ENCODE peak calls at places on chromosomes 13 and 19, in six cellular contexts. E, R, O, B, A and D are unnamed samples.
A peak's percentile ranks its signal among the peaks of the same experiment; 100 is the strongest.

GRCh38 chr13:51134763-51135365 is 23.8 kb upstream of the C13orf42 start:
- DNase-seq in B (no peak), O (no peak), E (no peak), R (no peak), A (no peak), D (no peak)

GRCh38 chr19:55069137-55069858 is 6.3 kb upstream of the RDH13 start:
- DNase-seq in A (no peak), E (no peak), B (no peak), O (no peak), R (peak; percentile 81), D (no peak)

GRCh38 chr19:28168557-28168956 is 1044.4 kb downstream of the UQCRFS1 start:
- DNase-seq in B (no peak), A (no peak), E (no peak), R (no peak), O (no peak), D (no peak)

GRCh38 chr19:43464089-43464775 is 1.2 kb downstream of the LYPD3 start:
- DNase-seq in B (no peak), R (no peak), E (peak; percentile 47), O (peak; percentile 71), A (peak; percentile 61), D (no peak)

GRCh38 chr13:28494537-28494860 is 429 bp downstream of the FLT1 start:
- DNase-seq in O (peak; percentile 4), R (no peak), B (no peak), A (peak; percentile 16), E (no peak), D (no peak)

GRCh38 chr13:22357132-22357531 is 686.3 kb downstream of the FGF9 start:
- DNase-seq in O (no peak), E (no peak), R (peak; percentile 1), B (no peak), A (no peak), D (no peak)

GRCh38 chr19:984165-984967 is at the start of gene WDR18:
- DNase-seq in R (peak; percentile 61), B (peak; percentile 94), E (peak; percentile 97), O (peak; percentile 90), A (peak; percentile 89), D (no peak)

GRCh38 chr19:10760268-10760944 is 42.5 kb downstream of the DNM2 start:
- DNase-seq in A (no peak), R (no peak), O (peak; percentile 19), E (no peak), B (peak; percentile 53), D (no peak)

GRCh38 chr13:79373916-79374315 is 32.1 kb downstream of the RBM26 start:
- DNase-seq in A (no peak), B (no peak), O (no peak), E (no peak), R (no peak), D (no peak)

GRCh38 chr13:66994498-66995365 is 235.4 kb downstream of the PCDH9 start:
- DNase-seq in A (no peak), B (no peak), E (peak; percentile 53), R (no peak), O (no peak), D (no peak)

GRCh38 chr13:85798999-85799646 is at the start of gene SLITRK6:
- DNase-seq in O (no peak), B (no peak), R (peak; percentile 98), E (peak; percentile 78), A (no peak), D (peak; percentile 66)

GRCh38 chr19:17863520-17864182 is 3.9 kb downstream of the RPL18A start:
- DNase-seq in O (no peak), B (no peak), E (no peak), A (no peak), R (no peak), D (peak; percentile 75)

GRCh38 chr19:58021541-58022282 is 12.1 kb upstream of the ZSCAN1 start:
- DNase-seq in A (peak; percentile 29), B (peak; percentile 60), E (peak; percentile 48), O (no peak), R (peak; percentile 29), D (no peak)

GRCh38 chr19:45175663-45176345 is 2.2 kb downstream of the TRAPPC6A start:
- DNase-seq in B (no peak), A (no peak), O (no peak), R (peak; percentile 67), E (no peak), D (no peak)

GRCh38 chr19:19758164-19758563 is 25.3 kb upstream of the ZNF14 start:
- DNase-seq in R (no peak), E (no peak), B (no peak), O (no peak), A (no peak), D (no peak)

GRCh38 chr13:85241045-85241444 is 558.2 kb downstream of the SLITRK6 start:
- DNase-seq in B (no peak), R (peak; percentile 87), O (no peak), A (no peak), E (no peak), D (peak; percentile 11)

GRCh38 chr13:90362718-90363117 is 984.8 kb upstream of the MIR17HG start:
- DNase-seq in R (no peak), B (no peak), E (no peak), A (no peak), O (no peak), D (no peak)

GRCh38 chr19:35513975-35514809 is 743 bp upstream of the DMKN start:
- DNase-seq in B (no peak), R (peak; percentile 19), A (no peak), E (no peak), O (no peak), D (no peak)

GRCh38 chr19:19354007-19354406 is 33.4 kb downstream of the MAU2 start:
- DNase-seq in E (no peak), R (no peak), B (no peak), O (no peak), A (no peak), D (no peak)

GRCh38 chr13:71621152-71622124 is 245.6 kb downstream of the DACH1 start:
- DNase-seq in A (no peak), R (no peak), B (no peak), O (no peak), E (no peak), D (no peak)

GRCh38 chr13:66665991-66666390 is 564.1 kb downstream of the PCDH9 start:
- DNase-seq in R (peak; percentile 49), E (no peak), A (peak; percentile 35), O (no peak), B (no peak), D (peak; percentile 85)

GRCh38 chr13:106104281-106104901 is 431.1 kb downstream of the EFNB2 start:
- DNase-seq in O (no peak), R (peak; percentile 90), E (no peak), B (no peak), A (no peak), D (peak; percentile 67)

GRCh38 chr13:25630327-25630726 is 258.6 kb downstream of the ATP8A2 start:
- DNase-seq in B (no peak), A (no peak), O (no peak), R (no peak), E (no peak), D (no peak)